ENCODE peak calls at places on chromosomes 1 and 21, in five cellular contexts. W, J, E, L and R are unnamed samples.

GRCh38 chr1:159261726-159262494 is 40.2 kb upstream of the FCER1A start:
- DNase-seq in W (no peak), L (no peak), J (no peak), E (no peak), R (peak)

GRCh38 chr1:161439280-161440232 is 65.7 kb upstream of the FCGR2A start:
- DNase-seq in W (no peak), L (no peak), J (peak), E (peak), R (no peak)

GRCh38 chr1:229284887-229285286 is 14.0 kb downstream of the RAB4A start:
- DNase-seq in E (no peak), J (no peak), W (no peak), L (no peak), R (no peak)

GRCh38 chr1:206128192-206128591 is 11.0 kb upstream of the AVPR1B start:
- DNase-seq in J (no peak), L (no peak), W (no peak), E (no peak), R (peak)

GRCh38 chr1:33654267-33654832 is 181.9 kb downstream of the ZSCAN20 start:
- DNase-seq in E (no peak), J (no peak), W (no peak), L (no peak), R (no peak)

GRCh38 chr1:29754608-29755375 is 518.5 kb downstream of the PTPRU start:
- DNase-seq in E (no peak), L (no peak), W (no peak), J (no peak), R (no peak)

GRCh38 chr1:54384921-54385726 is 21.1 kb downstream of the SSBP3 start:
- DNase-seq in E (no peak), L (no peak), J (no peak), W (no peak), R (no peak)

GRCh38 chr1:109109906-109110305 is 4.0 kb upstream of the ELAPOR1 start:
- DNase-seq in E (no peak), W (no peak), J (no peak), L (no peak), R (no peak)

GRCh38 chr21:33801424-33802405 is 113.9 kb downstream of the ATP5PO start:
- DNase-seq in E (peak), W (no peak), J (peak), L (peak), R (peak)

GRCh38 chr1:116673935-116674630 is 6.5 kb upstream of the IGSF3 start:
- DNase-seq in W (no peak), L (no peak), E (no peak), J (no peak), R (no peak)

GRCh38 chr1:151839457-151840409 is at the start of gene C2CD4D:
- DNase-seq in E (no peak), J (peak), L (no peak), W (peak), R (peak)

GRCh38 chr1:2407991-2408275 is 4.4 kb downstream of the PEX10 start:
- DNase-seq in E (no peak), J (no peak), W (no peak), L (no peak), R (no peak)

GRCh38 chr1:154425172-154425571 is 20.0 kb downstream of the IL6R start:
- DNase-seq in J (no peak), L (no peak), E (no peak), W (no peak), R (no peak)

GRCh38 chr1:243246916-243247315 is 8.2 kb downstream of the CEP170 start:
- DNase-seq in J (no peak), L (no peak), E (no peak), W (no peak), R (no peak)

GRCh38 chr21:44947111-44947929 is 7.5 kb downstream of the SLX9 start:
- DNase-seq in L (no peak), W (peak), J (no peak), E (no peak), R (no peak)

GRCh38 chr1:26772687-26773086 is 15.1 kb upstream of the PIGV start:
- DNase-seq in E (peak), L (no peak), W (no peak), J (no peak), R (peak)

GRCh38 chr1:163265547-163265946 is 56.2 kb upstream of the NUF2 start:
- DNase-seq in W (no peak), L (no peak), E (no peak), J (no peak), R (no peak)

GRCh38 chr1:30822966-30823581 is 65.5 kb upstream of the LAPTM5 start:
- DNase-seq in J (no peak), W (no peak), L (no peak), E (no peak), R (no peak)

GRCh38 chr1:76109404-76109803 is 34.9 kb downstream of the ST6GALNAC3 start:
- DNase-seq in W (no peak), J (no peak), E (no peak), L (no peak), R (no peak)
- H3K27ac ChIP-seq in W (no peak), J (no peak), E (no peak), L (no peak), R (no peak)

GRCh38 chr1:24987424-24987823 is 57.3 kb upstream of the RUNX3 start:
- DNase-seq in J (no peak), E (no peak), W (no peak), L (no peak), R (no peak)

GRCh38 chr1:24987875-24988559 is 57.9 kb upstream of the RUNX3 start:
- DNase-seq in J (no peak), E (no peak), L (no peak), W (no peak), R (no peak)

GRCh38 chr1:24989082-24989481 is 59.0 kb upstream of the RUNX3 start:
- DNase-seq in E (no peak), W (no peak), L (no peak), J (no peak), R (no peak)

GRCh38 chr1:24990136-24990535 is 60.1 kb upstream of the RUNX3 start:
- DNase-seq in E (no peak), W (no peak), J (no peak), L (no peak), R (no peak)

GRCh38 chr1:24988560-24988912 is 58.5 kb upstream of the RUNX3 start:
- DNase-seq in J (no peak), L (no peak), E (no peak), W (no peak), R (no peak)
- TF ChIP-seq CTCF in J (no peak), L (no peak), E (no peak), W (no peak), R (no peak)

GRCh38 chr1:211676106-211676583 is 724 bp upstream of the NEK2 start:
- DNase-seq in J (no peak), W (no peak), E (no peak), L (no peak), R (no peak)

GRCh38 chr1:211680752-211681327 is 5.4 kb upstream of the NEK2 start:
- DNase-seq in J (peak), E (peak), W (peak), L (peak), R (peak)

GRCh38 chr1:211677659-211678058 is 2.2 kb upstream of the NEK2 start:
- DNase-seq in E (no peak), J (no peak), L (no peak), W (no peak), R (no peak)

GRCh38 chr1:211675230-211676105 is at the start of gene NEK2:
- DNase-seq in W (peak), E (peak), J (peak), L (peak), R (peak)
- H3K27ac ChIP-seq in W (no peak), E (no peak), J (no peak), L (no peak), R (peak)

DNA sequence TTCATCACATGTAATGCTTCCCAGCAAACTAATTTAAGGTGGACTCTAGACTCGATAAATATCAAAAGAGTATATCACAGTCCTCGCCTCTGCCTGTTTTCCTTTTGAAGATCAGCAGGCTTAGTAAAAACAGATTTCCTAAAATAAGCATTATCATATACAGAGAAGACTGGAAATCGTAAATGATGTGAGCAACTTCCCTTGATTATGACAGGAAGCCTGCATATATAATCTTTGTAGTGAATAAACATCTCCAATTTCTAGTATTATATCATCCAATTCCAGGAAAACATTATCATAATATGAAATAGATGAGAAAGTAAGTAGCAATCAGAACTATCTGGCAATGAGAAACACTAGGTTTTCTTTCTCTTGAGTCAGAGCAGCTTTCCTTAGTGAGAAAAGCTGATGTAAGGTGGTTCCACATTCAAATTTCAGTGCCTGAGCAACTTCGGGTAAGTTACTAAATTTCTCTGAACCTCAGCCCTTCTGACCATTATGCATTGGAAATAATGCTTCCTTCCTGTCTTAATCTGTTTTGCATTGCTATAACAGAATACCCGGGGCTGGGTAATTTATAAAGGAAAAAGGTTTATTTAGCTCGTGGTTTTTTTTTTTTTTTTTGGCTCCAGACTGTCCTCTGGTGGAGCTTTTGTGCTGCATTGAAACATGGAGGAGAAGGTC is 12.6 kb upstream of the POU2F1 start:
- DNase-seq in J (no peak), L (no peak), W (no peak), E (no peak), R (no peak)
- TF ChIP-seq CTCF in J (no peak), L (no peak), W (peak), E (peak), R (no peak)

GRCh38 chr1:213103377-213104306 is 52.6 kb downstream of the RPS6KC1 start:
- DNase-seq in W (no peak), J (no peak), L (no peak), E (no peak), R (no peak)
- H3K27ac ChIP-seq in W (no peak), J (no peak), L (no peak), E (no peak), R (no peak)

GRCh38 chr1:112714313-112715263 is 544 bp downstream of the PPM1J start:
- DNase-seq in E (no peak), L (peak), J (no peak), W (no peak), R (no peak)
- TF ChIP-seq CTCF in E (peak), L (no peak), J (no peak), W (no peak), R (no peak)

DNA sequence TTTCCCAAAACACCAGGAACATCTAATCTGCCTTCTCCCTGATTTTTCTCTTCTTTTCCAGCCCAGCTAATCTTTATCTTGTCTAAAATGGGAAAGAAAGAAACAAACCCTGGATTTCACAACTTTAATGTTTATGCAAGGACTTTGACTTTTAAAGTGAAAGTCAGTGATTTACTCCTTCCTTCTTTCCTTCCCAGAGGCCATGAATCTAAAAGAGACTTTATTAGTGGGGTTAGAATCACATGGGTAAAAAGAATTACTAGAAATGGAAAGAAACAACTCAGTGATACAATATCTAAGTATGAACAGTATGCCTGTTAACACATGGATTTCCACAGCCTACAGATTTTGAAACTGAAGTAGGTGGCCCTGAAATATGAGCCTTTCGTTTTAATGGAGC is 59.8 kb upstream of the KCNK2 start:
- DNase-seq in J (no peak), L (no peak), E (no peak), W (no peak), R (no peak)
- H3K27ac ChIP-seq in J (no peak), L (peak), E (no peak), W (no peak), R (no peak)

GRCh38 chr1:93435443-93435842 is 12.5 kb upstream of the FNBP1L start:
- DNase-seq in E (no peak), J (no peak), L (no peak), W (no peak), R (no peak)

GRCh38 chr1:93434987-93435386 is 12.9 kb upstream of the FNBP1L start:
- DNase-seq in J (no peak), E (no peak), W (no peak), L (no peak), R (no peak)

GRCh38 chr1:93436496-93436895 is 11.4 kb upstream of the FNBP1L start:
- DNase-seq in E (no peak), W (no peak), J (no peak), L (no peak), R (no peak)

GRCh38 chr1:93434088-93434487 is 13.8 kb upstream of the FNBP1L start:
- DNase-seq in L (no peak), E (no peak), W (no peak), J (no peak), R (no peak)

GRCh38 chr1:93433407-93433961 is 14.4 kb upstream of the FNBP1L start:
- DNase-seq in E (no peak), W (no peak), J (no peak), L (peak), R (no peak)
- TF ChIP-seq CTCF in E (peak), W (peak), J (peak), L (peak), R (no peak)

GRCh38 chr1:208177656-208178055 is 66.5 kb downstream of the PLXNA2 start:
- DNase-seq in E (no peak), W (no peak), L (no peak), J (no peak), R (no peak)

GRCh38 chr1:208181259-208181816 is 62.8 kb downstream of the PLXNA2 start:
- DNase-seq in W (no peak), L (no peak), J (no peak), E (no peak), R (no peak)

GRCh38 chr1:208178091-208178529 is 66.1 kb downstream of the PLXNA2 start:
- DNase-seq in J (peak), E (no peak), L (no peak), W (no peak), R (no peak)

GRCh38 chr1:208179850-208180416 is 64.3 kb downstream of the PLXNA2 start:
- DNase-seq in L (no peak), E (no peak), J (no peak), W (no peak), R (no peak)

DNA sequence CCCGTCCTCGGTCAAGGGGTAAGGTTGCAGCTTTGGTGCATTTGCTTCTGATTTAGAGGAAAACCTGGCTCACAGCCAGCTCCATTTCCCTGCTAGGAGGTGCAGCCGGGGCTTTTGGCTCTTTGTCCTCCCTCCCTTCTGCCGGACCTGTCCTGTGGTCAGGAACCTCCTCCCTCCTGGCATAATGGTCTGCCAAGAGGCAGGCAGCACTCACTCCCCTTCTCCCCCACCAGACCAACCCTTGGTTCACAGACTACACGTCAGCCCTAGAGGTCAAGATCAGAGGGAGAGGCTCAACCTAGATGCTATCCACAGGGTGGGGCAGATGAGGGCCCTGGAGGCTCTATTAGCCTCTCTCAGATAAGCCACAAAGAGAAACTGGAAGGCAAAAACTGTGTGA is 64.9 kb downstream of the PLXNA2 start:
- DNase-seq in J (no peak), E (no peak), L (no peak), W (no peak), R (no peak)
- H3K27ac ChIP-seq in J (no peak), E (no peak), L (no peak), W (peak), R (peak)

DNA sequence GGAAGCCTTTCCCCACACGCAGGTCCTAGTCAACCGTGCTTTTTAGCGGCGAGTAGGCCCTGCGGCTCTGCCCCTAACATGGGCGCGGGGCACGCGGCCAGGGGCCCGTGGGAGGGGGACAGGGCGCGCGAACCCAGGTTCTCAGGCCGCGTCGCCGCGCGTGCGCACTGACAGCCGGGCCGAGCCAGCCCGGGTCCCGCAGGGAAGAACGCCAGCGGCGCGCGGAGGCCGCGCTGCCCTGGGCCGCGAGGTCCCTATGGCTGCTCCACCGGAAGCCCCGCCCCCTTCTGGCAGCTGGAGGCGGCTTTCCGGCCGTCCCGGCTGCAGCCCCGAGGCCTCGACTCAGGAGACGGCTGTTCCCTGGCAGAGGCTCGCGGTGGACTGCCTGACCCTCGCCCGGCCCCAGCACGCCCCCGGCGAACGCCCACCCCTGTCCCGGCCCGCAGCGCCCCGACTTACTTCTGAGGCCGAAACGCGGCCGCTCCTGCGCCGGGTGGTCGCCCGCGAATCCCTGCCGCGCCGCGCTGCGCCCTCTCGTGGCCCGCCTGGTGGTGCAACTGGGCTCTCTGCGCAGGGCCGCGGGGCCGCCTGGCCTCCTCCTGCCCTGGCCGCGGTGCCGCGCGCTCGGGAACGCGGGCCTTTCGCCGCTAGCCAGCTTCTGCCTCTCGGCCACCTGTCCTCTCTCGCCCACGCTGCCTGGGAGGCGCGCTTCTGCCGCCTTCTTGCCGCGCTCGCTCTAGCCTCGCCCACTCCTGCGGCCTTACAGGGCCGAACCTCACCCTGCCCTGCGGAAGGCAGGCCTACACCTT is 16.6 kb upstream of the RIPPLY3 start:
- DNase-seq in W (peak), L (peak), E (peak), J (peak), R (peak)
- TF ChIP-seq CTCF in W (peak), L (peak), E (peak), J (peak), R (peak)